ENCODE peak calls at places on chromosome 9, in five cellular contexts. W is H4, L is PC-3, E is C1 segment of cervical spinal cord, C is small intestine. U is an unnamed sample.

GRCh38 chr9:93122721-93123221 is 11.3 kb downstream of the NINJ1 start:
- DNase-seq in W (no peak), L (no peak), E (no peak), C (no peak), U (no peak)

GRCh38 chr9:136204838-136205706 is at the start of gene LHX3:
- DNase-seq in W (no peak), L (no peak), E (no peak), C (no peak), U (no peak)

GRCh38 chr9:89916001-89916635 is 311.3 kb downstream of the GADD45G start:
- DNase-seq in W (no peak), L (no peak), E (no peak), C (no peak), U (no peak)

GRCh38 chr9:121876212-121876611 is 216.9 kb downstream of the TTLL11 start:
- DNase-seq in W (no peak), L (no peak), E (no peak), C (no peak), U (no peak)

GRCh38 chr9:37656936-37657335 is 6.2 kb downstream of the FRMPD1 start:
- DNase-seq in W (no peak), L (no peak), E (no peak), C (no peak), U (peak; percentile 21)

GRCh38 chr9:116070256-116070914 is 83.2 kb upstream of the PAPPA start:
- DNase-seq in W (no peak), L (no peak), E (no peak), C (no peak), U (no peak)

GRCh38 chr9:99112750-99113417 is 8.0 kb downstream of the TGFBR1 start:
- DNase-seq in W (no peak), L (no peak), E (no peak), C (no peak), U (no peak)

GRCh38 chr9:97615439-97616072 is 17.6 kb downstream of the TSTD2 start:
- DNase-seq in W (peak; percentile 45), L (peak; percentile 72), E (no peak), C (peak; percentile 75), U (peak; percentile 71)

GRCh38 chr9:77981332-77981731 is 50.3 kb downstream of the GNAQ start:
- DNase-seq in W (no peak), L (no peak), E (no peak), C (peak; percentile 97), U (peak; percentile 19)

GRCh38 chr9:117415584-117415937 is 704 bp upstream of the ASTN2 start:
- DNase-seq in W (no peak), L (no peak), E (peak; percentile 34), C (no peak), U (peak; percentile 22)

GRCh38 chr9:97985058-97985861 is 2.1 kb downstream of the ANP32B start:
- DNase-seq in W (no peak), L (peak; percentile 25), E (no peak), C (peak; percentile 30), U (no peak)

GRCh38 chr9:17519761-17520160 is 59.1 kb upstream of the SH3GL2 start:
- DNase-seq in W (no peak), L (peak; percentile 14), E (no peak), C (no peak), U (no peak)